ENCODE peak calls at places on chromosomes 3 and 15, in six cellular contexts. N, F, W, O, B and L are unnamed samples.

GRCh38 chr15:26889298-26889898 is 22.5 kb downstream of the GABRA5 start:
- DNase-seq in N (no peak), F (peak), W (peak), O (peak), B (no peak), L (peak)

GRCh38 chr3:184347321-184348056 is 10.1 kb downstream of the FAM131A start:
- DNase-seq in N (no peak), F (no peak), W (no peak), O (no peak), B (no peak), L (no peak)

GRCh38 chr3:133745981-133746721 is at the start of gene TF:
- DNase-seq in N (no peak), F (no peak), W (no peak), O (no peak), B (no peak), L (no peak)

GRCh38 chr3:3552741-3553140 is 246.5 kb upstream of the LRRN1 start:
- DNase-seq in N (no peak), F (no peak), W (no peak), O (no peak), B (no peak), L (no peak)

GRCh38 chr3:33054100-33055097 is 42.5 kb downstream of the GLB1 start:
- DNase-seq in N (no peak), F (no peak), W (no peak), O (no peak), B (no peak), L (no peak)

GRCh38 chr3:29453278-29453961 is 172.5 kb downstream of the RBMS3 start:
- DNase-seq in N (peak), F (no peak), W (no peak), O (no peak), B (no peak), L (no peak)

GRCh38 chr3:145013931-145014330 is 1042.3 kb downstream of the DIPK2A start:
- DNase-seq in N (no peak), F (no peak), W (no peak), O (no peak), B (no peak), L (no peak)

GRCh38 chr3:354433-354832 is 157.9 kb downstream of the CHL1 start:
- DNase-seq in N (no peak), F (peak), W (peak), O (peak), B (no peak), L (peak)

GRCh38 chr3:64327039-64327804 is 102.0 kb upstream of the PRICKLE2 start:
- DNase-seq in N (peak), F (no peak), W (no peak), O (no peak), B (peak), L (no peak)

GRCh38 chr3:16741103-16741758 is 136.0 kb upstream of the DAZL start:
- DNase-seq in N (no peak), F (no peak), W (peak), O (no peak), B (no peak), L (no peak)

GRCh38 chr15:41079717-41080116 is 36.4 kb downstream of the INO80 start:
- DNase-seq in N (no peak), F (no peak), W (no peak), O (no peak), B (no peak), L (no peak)

GRCh38 chr3:190692256-190692655 is 170.2 kb downstream of the GMNC start:
- DNase-seq in N (no peak), F (no peak), W (no peak), O (no peak), B (no peak), L (no peak)

GRCh38 chr15:31387483-31388118 is 61.0 kb downstream of the KLF13 start:
- DNase-seq in N (peak), F (no peak), W (no peak), O (no peak), B (no peak), L (no peak)

GRCh38 chr3:120848503-120848902 is 59.5 kb upstream of the STXBP5L start:
- DNase-seq in N (no peak), F (no peak), W (no peak), O (no peak), B (no peak), L (no peak)

GRCh38 chr15:80561500-80561899 is 133.6 kb upstream of the ABHD17C start:
- DNase-seq in N (no peak), F (no peak), W (no peak), O (no peak), B (no peak), L (no peak)

GRCh38 chr3:195750797-195751520 is 30.2 kb downstream of the MUC20 start:
- DNase-seq in N (peak), F (no peak), W (no peak), O (no peak), B (no peak), L (no peak)

GRCh38 chr3:184129012-184129411 is 6.1 kb upstream of the EIF2B5 start:
- DNase-seq in N (no peak), F (peak), W (peak), O (no peak), B (no peak), L (peak)

GRCh38 chr3:43526956-43527355 is 94.9 kb downstream of the ANO10 start:
- DNase-seq in N (no peak), F (no peak), W (no peak), O (no peak), B (no peak), L (no peak)

GRCh38 chr15:45611305-45611704 is 23.5 kb upstream of the SQOR start:
- DNase-seq in N (no peak), F (peak), W (no peak), O (no peak), B (no peak), L (no peak)

GRCh38 chr3:34808287-34808686 is 831.0 kb upstream of the ARPP21 start:
- DNase-seq in N (no peak), F (no peak), W (no peak), O (no peak), B (no peak), L (no peak)

GRCh38 chr3:54157860-54158259 is 35.5 kb downstream of the CACNA2D3 start:
- DNase-seq in N (no peak), F (no peak), W (no peak), O (no peak), B (no peak), L (no peak)

GRCh38 chr3:58419782-58420512 is 13.7 kb downstream of the PDHB start:
- DNase-seq in N (peak), F (no peak), W (no peak), O (no peak), B (peak), L (no peak)

GRCh38 chr15:82301296-82302016 is 38.8 kb downstream of the SAXO2 start:
- DNase-seq in N (no peak), F (no peak), W (no peak), O (no peak), B (no peak), L (peak)

GRCh38 chr3:122984650-122985049 is 42.9 kb downstream of the SEMA5B start:
- DNase-seq in N (no peak), F (no peak), W (no peak), O (no peak), B (no peak), L (no peak)

GRCh38 chr15:93037341-93038063 is 51.5 kb downstream of the RGMA start:
- DNase-seq in N (peak), F (peak), W (peak), O (no peak), B (peak), L (no peak)

GRCh38 chr15:33448961-33449611 is 138.3 kb downstream of the RYR3 start:
- DNase-seq in N (no peak), F (no peak), W (no peak), O (no peak), B (no peak), L (no peak)

GRCh38 chr3:124483915-124484470 is 246.3 kb upstream of the UMPS start:
- DNase-seq in N (no peak), F (no peak), W (no peak), O (no peak), B (no peak), L (no peak)

GRCh38 chr15:92797168-92798052 is 102.7 kb upstream of the CHD2 start:
- DNase-seq in N (no peak), F (peak), W (peak), O (peak), B (no peak), L (peak)

GRCh38 chr3:192409203-192409837 is 318.0 kb downstream of the FGF12 start:
- DNase-seq in N (peak), F (peak), W (no peak), O (peak), B (no peak), L (peak)

GRCh38 chr15:88580532-88580931 is 34.1 kb upstream of the DET1 start:
- DNase-seq in N (no peak), F (no peak), W (no peak), O (no peak), B (no peak), L (no peak)

GRCh38 chr3:141561426-141562034 is 74.7 kb downstream of the RASA2 start:
- DNase-seq in N (no peak), F (peak), W (peak), O (peak), B (no peak), L (peak)

GRCh38 chr3:102059145-102059943 is 210.0 kb downstream of the NFKBIZ start:
- DNase-seq in N (no peak), F (no peak), W (no peak), O (no peak), B (no peak), L (no peak)

GRCh38 chr15:49045691-49046112 is 544 bp downstream of the SECISBP2L start:
- DNase-seq in N (no peak), F (peak), W (peak), O (no peak), B (no peak), L (peak)

GRCh38 chr15:62909257-62909656 is 133.3 kb upstream of the TPM1 start:
- DNase-seq in N (no peak), F (no peak), W (no peak), O (no peak), B (no peak), L (no peak)

GRCh38 chr15:67242665-67243064 is 11.8 kb downstream of the AAGAB start:
- DNase-seq in N (no peak), F (peak), W (no peak), O (no peak), B (no peak), L (no peak)

GRCh38 chr3:74409066-74409465 is 205.4 kb downstream of the CNTN3 start:
- DNase-seq in N (no peak), F (no peak), W (no peak), O (no peak), B (no peak), L (no peak)

GRCh38 chr3:144031938-144032337 is 60.3 kb downstream of the DIPK2A start:
- DNase-seq in N (peak), F (no peak), W (no peak), O (no peak), B (peak), L (no peak)

GRCh38 chr3:161474139-161474538 is 22.5 kb upstream of the OTOL1 start:
- DNase-seq in N (no peak), F (no peak), W (peak), O (no peak), B (no peak), L (no peak)

GRCh38 chr3:131174752-131175151 is 148.1 kb downstream of the NEK11 start:
- DNase-seq in N (no peak), F (no peak), W (peak), O (no peak), B (no peak), L (no peak)

DNA sequence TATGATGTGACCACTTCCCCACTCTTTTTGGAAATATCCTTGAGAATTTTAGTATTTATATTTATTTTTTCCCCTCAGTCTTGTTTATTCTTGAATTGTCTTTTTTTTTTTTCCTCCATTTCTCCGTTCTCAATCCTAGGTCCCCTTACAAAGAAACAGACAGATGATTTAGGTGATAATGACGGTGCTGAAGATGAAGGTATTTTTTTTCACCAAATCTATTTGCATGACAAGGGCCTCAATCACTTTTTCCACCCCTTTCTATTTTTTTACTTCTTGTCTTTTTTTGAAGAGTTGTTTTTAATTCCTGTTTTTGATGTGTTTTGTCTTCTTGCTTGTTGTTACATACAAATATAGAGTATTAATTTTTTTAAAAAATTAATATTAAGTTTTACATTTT is 402.6 kb downstream of the NLGN1 start:
- DNase-seq in N (no peak), F (no peak), W (no peak), O (peak), B (no peak), L (no peak)
- H3K4me3 ChIP-seq in N (no peak), F (no peak), W (no peak), O (no peak), B (no peak), L (no peak)

DNA sequence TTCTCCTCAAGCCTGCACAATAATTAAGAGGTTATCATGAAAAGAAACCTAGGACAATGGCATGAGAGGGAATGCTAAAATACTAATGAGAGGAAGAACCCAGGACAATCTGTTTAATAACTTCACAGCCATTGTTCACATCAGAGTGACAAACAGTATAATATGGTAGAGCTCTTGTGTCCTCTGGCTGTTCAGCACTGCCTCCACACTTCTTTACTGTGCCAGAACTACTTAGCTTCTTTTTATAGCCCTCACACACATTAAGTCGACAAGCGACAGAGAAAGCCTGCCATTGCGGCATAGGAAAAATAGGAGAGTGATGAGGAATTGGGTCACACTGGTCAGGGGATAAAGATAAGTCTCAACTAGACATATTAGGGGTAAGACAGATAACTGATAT is 65.1 kb upstream of the MEIS2 start:
- DNase-seq in N (no peak), F (no peak), W (no peak), O (no peak), B (no peak), L (no peak)
- H3K4me3 ChIP-seq in N (no peak), F (no peak), W (no peak), O (no peak), B (no peak), L (no peak)

DNA sequence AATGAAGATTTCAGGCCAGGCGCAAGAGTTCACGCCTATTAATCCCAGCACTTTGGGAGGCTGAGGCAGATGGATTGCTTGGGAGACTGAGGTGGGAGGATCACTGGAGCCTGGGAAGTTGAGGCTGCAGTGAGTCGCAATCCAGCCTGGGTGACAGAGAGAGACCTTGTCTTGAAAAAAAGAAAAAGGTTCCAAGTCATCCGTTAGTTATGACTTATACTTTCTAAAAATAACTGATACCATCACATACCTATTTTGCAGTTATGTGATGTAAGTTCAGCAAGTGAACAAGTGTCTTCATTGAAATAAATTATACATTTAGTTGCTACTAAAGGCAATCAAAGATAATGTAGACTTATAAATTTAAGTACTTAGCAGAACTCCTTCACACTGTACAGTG is 22.1 kb downstream of the CLPX start:
- DNase-seq in N (no peak), F (no peak), W (no peak), O (no peak), B (no peak), L (no peak)
- H3K4me3 ChIP-seq in N (peak), F (no peak), W (no peak), O (no peak), B (no peak), L (no peak)

GRCh38 chr3:48991851-48992545 is 2.0 kb downstream of the P4HTM start:
- DNase-seq in N (no peak), F (no peak), W (no peak), O (no peak), B (no peak), L (no peak)
- H3K4me3 ChIP-seq in N (peak), F (no peak), W (no peak), O (no peak), B (no peak), L (peak)

GRCh38 chr3:49902511-49903345 is 945 bp downstream of the MST1R start:
- DNase-seq in N (no peak), F (no peak), W (no peak), O (no peak), B (no peak), L (no peak)

GRCh38 chr3:49910409-49911123 is 6.9 kb upstream of the MST1R start:
- DNase-seq in N (no peak), F (no peak), W (no peak), O (peak), B (no peak), L (no peak)

GRCh38 chr3:49908378-49909199 is 4.9 kb upstream of the MST1R start:
- DNase-seq in N (no peak), F (no peak), W (peak), O (no peak), B (no peak), L (no peak)

GRCh38 chr3:49903451-49904424 is at the start of gene MST1R:
- DNase-seq in N (peak), F (peak), W (no peak), O (peak), B (peak), L (no peak)

DNA sequence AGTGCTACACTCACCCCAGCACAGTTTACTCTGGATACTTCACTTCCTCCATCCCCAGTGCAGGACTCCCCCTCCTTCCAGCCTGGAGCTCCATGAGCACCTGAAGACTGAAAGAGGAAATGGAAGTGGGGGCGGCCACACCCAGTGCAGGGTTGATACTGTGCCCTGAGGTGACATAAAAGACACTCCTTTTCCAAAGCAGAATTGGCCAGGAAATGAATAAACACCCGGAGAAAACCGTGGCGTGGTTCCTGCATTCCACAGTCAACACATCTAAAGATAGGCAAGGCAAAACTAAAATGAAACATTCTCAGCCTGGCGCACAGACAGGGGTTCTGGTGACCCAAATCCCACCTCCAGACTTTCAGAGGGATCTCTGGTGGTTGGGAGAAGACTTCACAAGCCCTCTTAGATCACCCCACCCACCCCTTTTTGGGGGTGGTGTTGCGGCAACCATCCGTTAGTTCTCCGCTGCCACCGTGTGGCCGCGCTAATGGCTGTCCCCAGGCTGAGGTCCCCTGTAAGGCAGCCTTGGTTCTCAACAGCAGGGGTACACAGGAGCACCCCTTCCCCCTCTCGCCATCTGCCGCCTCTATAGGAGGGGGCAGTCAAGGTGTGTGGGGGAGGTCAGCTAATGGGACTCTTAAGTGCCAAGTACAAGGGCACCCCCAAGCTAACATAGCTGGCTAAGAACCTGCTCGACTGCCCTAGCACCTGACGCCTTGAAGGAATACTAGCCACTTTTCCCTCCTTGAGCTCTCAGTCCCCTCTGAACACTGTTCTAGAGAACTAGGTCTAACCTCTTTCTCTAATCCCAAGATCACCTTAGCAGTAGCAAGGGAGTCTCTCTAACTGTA is 2.6 kb upstream of the MST1R start:
- DNase-seq in N (no peak), F (peak), W (peak), O (no peak), B (peak), L (peak)
- H3K4me3 ChIP-seq in N (peak), F (no peak), W (peak), O (no peak), B (no peak), L (no peak)

GRCh38 chr3:2099028-2099671 is 484 bp downstream of the CNTN4 start:
- DNase-seq in N (peak), F (peak), W (no peak), O (peak), B (peak), L (peak)

GRCh38 chr3:2098398-2099027 is at the start of gene CNTN4:
- DNase-seq in N (peak), F (peak), W (no peak), O (peak), B (peak), L (peak)

GRCh38 chr3:2099779-2100191 is 1.1 kb downstream of the CNTN4 start:
- DNase-seq in N (no peak), F (peak), W (no peak), O (no peak), B (no peak), L (no peak)

GRCh38 chr3:2096196-2096595 is 2.5 kb upstream of the CNTN4 start:
- DNase-seq in N (no peak), F (no peak), W (no peak), O (no peak), B (no peak), L (no peak)

DNA sequence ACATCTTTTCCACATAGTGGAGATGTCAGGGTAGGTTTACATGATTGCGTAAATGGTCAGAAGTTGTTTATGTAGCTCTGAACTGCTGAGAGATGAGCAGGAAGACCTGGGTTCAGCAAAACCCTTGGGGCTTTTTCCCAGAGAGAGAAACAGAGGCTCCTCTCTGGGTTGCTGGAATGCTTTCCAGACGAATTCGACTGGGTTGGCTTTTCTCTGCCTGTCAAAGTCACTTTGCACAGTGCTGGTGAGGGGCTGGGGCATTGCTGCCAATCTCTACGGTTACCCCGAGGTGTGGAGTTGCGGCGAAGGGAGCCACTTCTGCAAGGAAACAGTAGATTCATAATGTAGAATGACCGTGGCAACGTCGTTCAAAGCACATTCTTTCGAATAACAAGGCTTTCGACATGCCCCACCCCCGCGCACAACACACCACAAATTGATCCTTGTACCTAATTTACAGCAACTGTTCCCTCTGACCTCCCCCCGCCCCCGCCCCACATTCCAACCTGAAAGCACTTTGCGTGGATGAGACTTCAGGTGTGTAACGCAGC is 950 bp upstream of the CNTN4 start:
- DNase-seq in N (no peak), F (peak), W (no peak), O (no peak), B (no peak), L (peak)
- H3K4me3 ChIP-seq in N (peak), F (peak), W (no peak), O (peak), B (peak), L (no peak)

GRCh38 chr15:77224352-77224751 is 153.4 kb upstream of the TSPAN3 start:
- DNase-seq in N (no peak), F (no peak), W (no peak), O (no peak), B (no peak), L (no peak)
- H3K4me3 ChIP-seq in N (no peak), F (no peak), W (no peak), O (no peak), B (no peak), L (no peak)

GRCh38 chr3:7607669-7608068 is 746.8 kb downstream of the GRM7 start:
- DNase-seq in N (no peak), F (no peak), W (no peak), O (no peak), B (no peak), L (no peak)
- H3K4me3 ChIP-seq in N (no peak), F (no peak), W (no peak), O (no peak), B (no peak), L (no peak)